ENCODE peak calls at places on chromosomes 16 and 17, in eight cellular contexts. A is fibroblast of lung; Q is cardiac septum; D is stimulated activated CD4-positive, alpha-beta T cell treated with anti-CD3 and anti-CD28 coated beads, Interleukin-4, amount 100 ng/mL, for 24 hours; Y is fibroblast of gingiva; E is EL; U is heart left ventricle; R is upper lobe of right lung. J is an unnamed sample.

GRCh38 chr16:27495191-27495590 is 54.5 kb downstream of the GTF3C1 start:
- DNase-seq in A (peak), Y (no peak), E (peak), D (no peak), Q (no peak), U (no peak), R (no peak), J (peak)

GRCh38 chr16:22284637-22285515 is 12.3 kb upstream of the POLR3E start:
- DNase-seq in Y (peak), A (peak), Q (no peak), D (no peak), E (peak), R (no peak), U (no peak), J (no peak)

GRCh38 chr16:86286991-86287640 is 223.2 kb upstream of the FOXF1 start:
- DNase-seq in D (no peak), E (no peak), U (no peak), A (no peak), Q (no peak), Y (no peak), R (no peak), J (no peak)

GRCh38 chr16:51374346-51374745 is 223.3 kb upstream of the SALL1 start:
- DNase-seq in Q (no peak), Y (peak), A (peak), D (no peak), U (no peak), R (no peak), E (peak), J (no peak)

GRCh38 chr17:70184207-70184606 is 14.9 kb downstream of the KCNJ2 start:
- DNase-seq in Q (no peak), Y (no peak), U (no peak), R (no peak), D (no peak), A (no peak), E (no peak), J (no peak)

GRCh38 chr17:68592667-68593330 is 8.4 kb downstream of the FAM20A start:
- DNase-seq in U (no peak), Q (no peak), R (no peak), A (no peak), E (no peak), D (no peak), Y (no peak), J (no peak)

GRCh38 chr17:67491009-67491677 is 114.1 kb downstream of the PITPNC1 start:
- DNase-seq in D (no peak), Y (peak), E (peak), U (peak), Q (peak), A (peak), R (peak), J (peak)

GRCh38 chr17:49523706-49524472 is 28.8 kb downstream of the NGFR start:
- DNase-seq in R (no peak), E (no peak), D (peak), Y (no peak), U (no peak), Q (peak), A (no peak), J (no peak)

GRCh38 chr16:87198328-87198731 is 118.9 kb downstream of the C16orf95 start:
- DNase-seq in Q (no peak), R (no peak), U (no peak), D (no peak), E (no peak), A (no peak), Y (no peak), J (no peak)

GRCh38 chr17:64507418-64507766 is 615 bp downstream of the CEP95 start:
- DNase-seq in R (no peak), E (peak), Q (no peak), Y (peak), D (peak), A (peak), U (no peak), J (no peak)

GRCh38 chr16:11079657-11080187 is 135.4 kb downstream of the CLEC16A start:
- DNase-seq in R (no peak), U (no peak), E (peak), D (peak), A (peak), Y (peak), Q (no peak), J (no peak)

GRCh38 chr16:1146409-1146808 is 6.5 kb upstream of the CACNA1H start:
- DNase-seq in R (no peak), D (no peak), Y (no peak), Q (no peak), E (no peak), U (no peak), A (no peak), J (peak)

GRCh38 chr16:19607610-19608280 is 52.2 kb downstream of the VPS35L start:
- DNase-seq in R (no peak), Y (peak), Q (no peak), E (peak), U (no peak), D (no peak), A (peak), J (no peak)

GRCh38 chr16:68370921-68371651 is 60.3 kb downstream of the PRMT7 start:
- DNase-seq in R (no peak), U (no peak), Y (no peak), Q (no peak), D (no peak), A (no peak), E (no peak), J (no peak)

GRCh38 chr17:82272495-82273326 is 789 bp downstream of the CSNK1D start:
- DNase-seq in Q (peak), D (peak), A (no peak), E (no peak), R (peak), U (peak), Y (no peak), J (peak)

GRCh38 chr17:34487616-34488015 is 91.8 kb upstream of the TMEM132E start:
- DNase-seq in A (no peak), Q (no peak), Y (no peak), R (no peak), D (no peak), E (no peak), U (no peak), J (no peak)

GRCh38 chr17:44493339-44493738 is 9.9 kb downstream of the GPATCH8 start:
- DNase-seq in Y (no peak), U (no peak), Q (no peak), R (no peak), D (no peak), E (no peak), A (no peak), J (no peak)

GRCh38 chr16:55569025-55569424 is 2.5 kb downstream of the CAPNS2 start:
- DNase-seq in Q (no peak), U (no peak), E (peak), Y (peak), R (no peak), D (no peak), A (peak), J (no peak)

GRCh38 chr17:57849874-57850754 is at the start of gene MRPS23:
- DNase-seq in D (peak), A (peak), Q (peak), E (peak), Y (peak), U (peak), R (peak), J (peak)

GRCh38 chr16:12120331-12120981 is 143.9 kb downstream of the SNX29 start:
- DNase-seq in Y (peak), U (peak), R (peak), D (no peak), E (no peak), A (peak), Q (no peak), J (peak)

GRCh38 chr17:41530062-41531048 is 2.2 kb upstream of the KRT19 start:
- DNase-seq in Q (no peak), Y (no peak), R (no peak), U (no peak), E (peak), A (peak), D (no peak), J (peak)

GRCh38 chr17:29930399-29931010 is 477 bp upstream of the SSH2 start:
- DNase-seq in Y (no peak), U (no peak), Q (no peak), R (no peak), E (no peak), A (no peak), D (no peak), J (no peak)

GRCh38 chr17:45855691-45856315 is 11.1 kb downstream of the SPPL2C start:
- DNase-seq in A (no peak), R (no peak), D (no peak), E (peak), Q (no peak), U (no peak), Y (no peak), J (no peak)

GRCh38 chr17:73215414-73215813 is 22.6 kb downstream of the COG1 start:
- DNase-seq in Q (no peak), E (no peak), D (no peak), Y (no peak), U (no peak), R (no peak), A (no peak), J (no peak)

GRCh38 chr16:59697746-59698145 is 963.6 kb upstream of the GOT2 start:
- DNase-seq in Q (no peak), Y (no peak), D (no peak), R (no peak), E (peak), A (peak), U (no peak), J (no peak)

GRCh38 chr16:53545433-53545832 is 42.4 kb upstream of the AKTIP start:
- DNase-seq in E (no peak), A (peak), Q (no peak), D (peak), R (no peak), Y (no peak), U (no peak), J (no peak)

GRCh38 chr17:39150795-39151679 is at the start of gene PLXDC1:
- DNase-seq in Q (no peak), R (peak), U (peak), D (no peak), E (no peak), A (no peak), Y (no peak), J (peak)

GRCh38 chr17:19411641-19412040 is 609 bp downstream of the RNF112 start:
- DNase-seq in Q (peak), U (no peak), E (no peak), R (no peak), D (no peak), A (no peak), Y (no peak), J (no peak)

GRCh38 chr16:1010266-1010665 is 28.7 kb downstream of the SOX8 start:
- DNase-seq in R (no peak), A (no peak), U (no peak), Q (no peak), Y (no peak), E (no peak), D (no peak), J (no peak)

GRCh38 chr16:61500851-61501250 is 535.4 kb downstream of the CDH8 start:
- DNase-seq in A (no peak), Y (no peak), D (no peak), Q (no peak), E (no peak), U (no peak), R (no peak), J (no peak)

GRCh38 chr17:1197781-1198490 is 18.2 kb upstream of the ABR start:
- DNase-seq in E (no peak), R (peak), D (peak), U (peak), A (peak), Y (no peak), Q (no peak), J (peak)

GRCh38 chr17:2362881-2363280 is 25.6 kb downstream of the SGSM2 start:
- DNase-seq in U (no peak), Q (no peak), A (no peak), Y (no peak), D (no peak), R (no peak), E (no peak), J (no peak)